ENCODE peak calls at places on chromosomes 4 and X, in four cellular contexts. W is colonic mucosa, I is IMR-90, X is hepatocyte. D is an unnamed sample.

GRCh38 chrX:40122487-40122886 is 24.7 kb upstream of the BCOR start:
- DNase-seq in W (no peak), X (no peak), I (no peak), D (no peak)

GRCh38 chr4:74536557-74536956 is 91.6 kb downstream of the AREG start:
- DNase-seq in X (no peak), W (no peak), I (no peak), D (no peak)

GRCh38 chr4:2259036-2259540 is 2.8 kb downstream of the MXD4 start:
- DNase-seq in W (peak), X (no peak), I (no peak), D (no peak)

GRCh38 chr4:6489962-6490361 is 17.5 kb upstream of the PPP2R2C start:
- DNase-seq in I (no peak), W (peak), X (no peak), D (no peak)

GRCh38 chr4:163048447-163048846 is 118.2 kb downstream of the NAF1 start:
- DNase-seq in I (peak), W (no peak), X (peak), D (no peak)

GRCh38 chr4:98232202-98232601 is 29.0 kb upstream of the RAP1GDS1 start:
- DNase-seq in X (no peak), I (peak), W (no peak), D (no peak)

GRCh38 chr4:85565761-85566480 is 91.0 kb downstream of the ARHGAP24 start:
- DNase-seq in X (no peak), W (no peak), I (no peak), D (no peak)

GRCh38 chrX:131633285-131633917 is 89.5 kb downstream of the OR13H1 start:
- DNase-seq in X (peak), W (peak), I (peak), D (peak)

GRCh38 chr4:22179124-22179874 is 230.7 kb upstream of the KCNIP4 start:
- DNase-seq in I (peak), W (no peak), X (no peak), D (no peak)

GRCh38 chrX:43000121-43000520 is 222.2 kb upstream of the PPP1R2C start:
- DNase-seq in X (no peak), I (no peak), W (no peak), D (no peak)

GRCh38 chrX:35276115-35276514 is 333.5 kb downstream of the FAM47B start:
- DNase-seq in I (no peak), X (no peak), W (no peak), D (no peak)

GRCh38 chrX:136258951-136259350 is 7.8 kb upstream of the MAP7D3 start:
- DNase-seq in X (no peak), I (no peak), W (no peak), D (no peak)

GRCh38 chr4:147683172-147683571 is 791 bp downstream of the PRMT9 start:
- DNase-seq in I (peak), X (peak), W (peak), D (no peak)

GRCh38 chr4:171846232-171846631 is 33.0 kb downstream of the GALNTL6 start:
- DNase-seq in X (peak), W (peak), I (no peak), D (peak)

GRCh38 chrX:147962476-147962875 is 18.7 kb upstream of the FMR1NB start:
- DNase-seq in W (no peak), I (no peak), X (no peak), D (no peak)

GRCh38 chrX:10041383-10041782 is 74.2 kb downstream of the CLDN34 start:
- DNase-seq in X (no peak), I (peak), W (no peak), D (no peak)

GRCh38 chr4:118682928-118683327 is 2.3 kb upstream of the METTL14 start:
- DNase-seq in I (peak), X (peak), W (no peak), D (no peak)

GRCh38 chr4:56995525-56995924 is 16.8 kb downstream of the POLR2B start:
- DNase-seq in I (peak), X (peak), W (peak), D (no peak)

GRCh38 chr4:173218411-173219125 is 50.0 kb downstream of the GALNT7 start:
- DNase-seq in I (peak), W (no peak), X (no peak), D (no peak)

GRCh38 chr4:13137400-13137799 is 346.7 kb downstream of the RAB28 start:
- DNase-seq in X (no peak), I (no peak), W (no peak), D (no peak)

GRCh38 chrX:4876268-4876667 is 1162.8 kb upstream of the PRKX start:
- DNase-seq in W (no peak), I (no peak), X (no peak), D (no peak)

GRCh38 chr4:20192754-20193521 is 58.8 kb upstream of the SLIT2 start:
- DNase-seq in I (peak), X (no peak), W (no peak), D (no peak)

GRCh38 chr4:136713140-136713539 is 819.2 kb downstream of the PCDH18 start:
- DNase-seq in I (peak), W (no peak), X (no peak), D (no peak)

GRCh38 chr4:172826346-172826745 is 342.3 kb upstream of the GALNT7 start:
- DNase-seq in I (no peak), W (no peak), X (no peak), D (no peak)

GRCh38 chrX:16826207-16826606 is 39.9 kb downstream of the TXLNG start:
- DNase-seq in X (peak), W (no peak), I (peak), D (no peak)

GRCh38 chrX:48891402-48892288 is 5.9 kb downstream of the TIMM17B start:
- DNase-seq in I (peak), W (peak), X (peak), D (peak)

GRCh38 chr4:127049506-127049905 is 583.3 kb upstream of the INTU start:
- DNase-seq in W (no peak), I (peak), X (no peak), D (no peak)

GRCh38 chr4:117010695-117011094 is 74.7 kb downstream of the TRAM1L1 start:
- DNase-seq in I (no peak), X (no peak), W (no peak), D (no peak)

GRCh38 chrX:11239230-11239629 is 54.0 kb upstream of the AMELX start:
- DNase-seq in X (peak), I (peak), W (peak), D (no peak)

GRCh38 chr4:21979196-21979595 is 30.6 kb upstream of the KCNIP4 start:
- DNase-seq in W (no peak), X (no peak), I (no peak), D (no peak)

GRCh38 chr4:12421364-12421763 is 992.7 kb upstream of the HS3ST1 start:
- DNase-seq in I (no peak), X (peak), W (no peak), D (no peak)

GRCh38 chr4:96073446-96073845 is 233.6 kb downstream of the PDHA2 start:
- DNase-seq in W (no peak), X (no peak), I (no peak), D (no peak)

GRCh38 chr4:102438873-102439614 is 62.1 kb upstream of the NFKB1 start:
- DNase-seq in X (peak), I (peak), W (peak), D (no peak)

GRCh38 chr4:145351162-145351561 is 130.5 kb upstream of the SMAD1 start:
- DNase-seq in X (no peak), I (no peak), W (no peak), D (no peak)

GRCh38 chr4:156347412-156348075 is 393.9 kb upstream of the CTSO start:
- DNase-seq in W (no peak), I (peak), X (peak), D (no peak)

GRCh38 chrX:106621836-106622235 is 10.1 kb downstream of the RADX start:
- DNase-seq in X (peak), W (no peak), I (no peak), D (no peak)

GRCh38 chr4:75432683-75433082 is 81.5 kb downstream of the RCHY1 start:
- DNase-seq in X (peak), W (no peak), I (peak), D (no peak)

GRCh38 chr4:24664956-24665355 is 80.6 kb upstream of the DHX15 start:
- DNase-seq in X (no peak), I (peak), W (no peak), D (no peak)

GRCh38 chrX:57156397-57157049 is 19.3 kb upstream of the SPIN2A start:
- DNase-seq in I (peak), X (peak), W (peak), D (peak)
- TF ChIP-seq CTCF in I (peak), X (peak), W (no peak), D (no peak)

GRCh38 chr4:185210102-185210981 is 944 bp downstream of the SNX25 start:
- DNase-seq in X (peak), W (peak), I (peak), D (peak)

GRCh38 chr4:185211641-185212040 is 2.2 kb downstream of the SNX25 start:
- DNase-seq in X (no peak), W (no peak), I (no peak), D (no peak)

GRCh38 chr4:185212566-185212965 is 3.2 kb downstream of the SNX25 start:
- DNase-seq in W (no peak), I (peak), X (no peak), D (no peak)

GRCh38 chr4:185211035-185211434 is 1.6 kb downstream of the SNX25 start:
- DNase-seq in X (no peak), W (no peak), I (peak), D (no peak)

GRCh38 chr4:185209031-185209851 is at the start of gene SNX25:
- DNase-seq in W (peak), I (peak), X (peak), D (peak)
- TF ChIP-seq CTCF in W (no peak), I (peak), X (peak), D (peak)

DNA sequence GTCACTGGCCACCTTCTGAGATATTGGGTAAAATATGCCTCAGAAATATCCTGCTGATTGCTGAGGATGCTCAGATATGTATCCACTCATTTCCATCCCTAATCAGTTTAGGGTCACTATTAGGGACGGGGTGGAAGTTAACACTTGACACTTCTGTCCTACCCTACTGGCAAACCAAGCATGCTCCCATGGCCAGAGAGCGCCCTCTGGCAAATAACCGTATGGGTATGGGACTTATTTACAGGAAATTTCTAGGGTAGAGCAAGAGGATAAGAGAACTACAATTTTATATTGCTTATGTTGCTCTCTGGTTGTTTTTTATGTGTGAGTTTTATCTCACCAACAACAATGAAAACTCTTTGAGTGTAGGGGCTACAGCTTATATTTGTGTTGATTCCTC is 86.8 kb upstream of the TSPAN7 start:
- DNase-seq in W (no peak), I (no peak), X (no peak), D (no peak)
- TF ChIP-seq CTCF in W (no peak), I (no peak), X (no peak), D (no peak)

GRCh38 chr4:47926667-47927258 is 12.4 kb upstream of the NFXL1 start:
- DNase-seq in X (peak), W (peak), I (peak), D (peak)
- TF ChIP-seq CTCF in X (peak), W (peak), I (peak), D (peak)

DNA sequence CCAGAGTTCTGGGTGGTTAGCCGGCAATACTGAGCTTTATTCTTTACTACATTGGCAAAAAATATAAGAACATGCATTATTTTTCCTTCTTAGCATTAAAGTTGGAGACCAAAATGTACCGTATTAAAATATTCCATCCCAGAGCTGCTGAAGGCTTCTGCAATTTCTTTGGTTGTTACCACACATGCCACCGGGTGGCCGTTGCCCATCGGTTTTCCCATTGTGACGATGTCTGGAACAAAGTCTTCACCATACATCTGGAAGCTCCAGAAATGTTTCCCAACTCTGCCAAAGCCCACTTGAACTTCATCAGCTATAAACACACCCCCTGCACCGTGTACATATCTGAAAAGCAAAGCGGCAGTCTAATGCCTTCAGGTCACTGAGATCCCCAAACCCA is 13.7 kb downstream of the ETNPPL start:
- DNase-seq in X (no peak), I (no peak), W (no peak), D (no peak)
- TF ChIP-seq CTCF in X (no peak), I (no peak), W (no peak), D (no peak)

GRCh38 chrX:23911436-23911835 is 3.6 kb downstream of the CXorf58 start:
- DNase-seq in W (no peak), X (no peak), I (no peak), D (no peak)

GRCh38 chrX:23907496-23908218 is at the start of the genes APOO and CXorf58:
- DNase-seq in X (peak), W (peak), I (peak), D (peak)

GRCh38 chrX:23907106-23907495 is 637 bp downstream of the APOO start:
- DNase-seq in I (no peak), X (no peak), W (no peak), D (no peak)

GRCh38 chrX:23904096-23904495 is 3.6 kb downstream of the APOO start:
- DNase-seq in W (no peak), I (peak), X (no peak), D (no peak)

DNA sequence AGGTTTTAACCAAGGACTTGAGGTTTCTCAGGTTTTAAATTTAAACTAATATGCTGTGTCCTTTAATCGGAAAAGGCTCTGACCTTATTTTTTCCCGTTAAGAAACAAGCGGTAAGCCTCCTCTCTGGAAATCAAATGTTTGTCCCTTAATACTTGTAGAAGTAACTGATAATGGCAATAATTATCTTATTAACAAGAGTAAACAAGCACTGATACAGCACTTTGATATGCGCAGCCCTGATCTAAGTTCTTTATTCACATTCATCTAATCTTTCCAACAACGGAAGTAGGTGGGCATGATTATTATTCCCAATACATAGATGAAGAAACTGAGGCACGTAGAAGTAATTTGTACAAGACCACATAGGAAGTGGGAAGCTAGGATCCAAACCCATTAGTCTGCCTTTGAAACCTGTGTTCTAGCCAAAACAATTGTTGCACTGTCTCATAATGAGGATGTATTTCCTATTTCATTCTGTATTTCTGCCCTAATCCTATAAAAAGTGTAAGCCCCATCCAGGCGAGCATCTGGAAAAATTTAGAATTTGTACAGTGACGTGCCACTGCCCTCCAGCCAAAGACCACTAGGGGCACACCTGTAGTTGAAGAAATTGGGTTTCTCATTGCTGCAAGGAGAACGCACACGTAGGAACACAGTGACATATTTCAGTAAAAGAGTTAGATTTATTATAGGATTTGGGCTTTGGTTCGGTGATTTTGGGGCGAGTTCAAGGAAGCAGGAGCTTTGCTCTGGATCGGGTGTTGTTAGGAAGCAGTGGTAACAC is 605 bp downstream of the CXorf58 start:
- DNase-seq in W (no peak), I (no peak), X (peak), D (no peak)
- TF ChIP-seq CTCF in W (peak), I (peak), X (peak), D (no peak)

GRCh38 chrX:8049827-8050226 is 121.2 kb downstream of the VCX2 start:
- DNase-seq in W (no peak), X (no peak), I (no peak), D (no peak)

GRCh38 chrX:8043546-8043945 is 116.3 kb upstream of the PNPLA4 start:
- DNase-seq in I (no peak), X (no peak), W (no peak), D (no peak)

GRCh38 chrX:8044861-8045434 is 117.7 kb upstream of the PNPLA4 start:
- DNase-seq in I (no peak), X (no peak), W (no peak), D (no peak)

GRCh38 chrX:8052909-8053308 is 118.2 kb downstream of the VCX2 start:
- DNase-seq in X (no peak), W (no peak), I (no peak), D (no peak)

GRCh38 chrX:8048466-8048865 is 121.3 kb upstream of the PNPLA4 start:
- DNase-seq in W (no peak), I (no peak), X (no peak), D (no peak)
- TF ChIP-seq CTCF in W (no peak), I (no peak), X (no peak), D (no peak)

GRCh38 chrX:149630681-149631292 is 805 bp downstream of the TMEM185A start:
- DNase-seq in X (peak), W (no peak), I (peak), D (no peak)
- TF ChIP-seq CTCF in X (no peak), W (no peak), I (peak), D (no peak)

GRCh38 chr4:63717384-63717783 is 691.9 kb downstream of the TECRL start:
- DNase-seq in X (peak), W (no peak), I (no peak), D (no peak)
- TF ChIP-seq CTCF in X (peak), W (no peak), I (peak), D (no peak)

D was measured in Peyer's patch.